ENCODE peak calls at places on chromosome 6, in nine cellular contexts. One of them, this sample, is unnamed.

GRCh38 chr6:16514249-16514648 is 247.0 kb downstream of the ATXN1 start:
- DNase-seq in T-helper 1 cell: no peak
- DNase-seq in choroid plexus epithelial cell: peak; percentile 88
- DNase-seq in iris pigment epithelial cell: peak; percentile 81
- DNase-seq in CD4-positive, CD25-positive, alpha-beta regulatory T cell: peak; percentile 79
- DNase-seq in stimulated activated CD4-positive, alpha-beta T cell treated with anti-CD3 and anti-CD28 coated beads, TNF-alpha, amount 100 ng/mL, for 24 hours: no peak
- DNase-seq in Karpas-422: peak; percentile 72
- DNase-seq in AG09309: no peak
- DNase-seq in ovary: no peak
- DNase-seq in this sample: no peak

GRCh38 chr6:24004062-24004461 is 122.0 kb upstream of the NRSN1 start:
- DNase-seq in CD4-positive, CD25-positive, alpha-beta regulatory T cell: no peak
- DNase-seq in T-helper 1 cell: no peak
- DNase-seq in ovary: no peak
- DNase-seq in stimulated activated CD4-positive, alpha-beta T cell treated with anti-CD3 and anti-CD28 coated beads, TNF-alpha, amount 100 ng/mL, for 24 hours: no peak
- DNase-seq in AG09309: peak; percentile 38
- DNase-seq in choroid plexus epithelial cell: peak; percentile 1
- DNase-seq in iris pigment epithelial cell: no peak
- DNase-seq in Karpas-422: no peak
- DNase-seq in this sample: no peak

GRCh38 chr6:21636876-21637275 is 43.3 kb downstream of the SOX4 start:
- DNase-seq in ovary: no peak
- DNase-seq in choroid plexus epithelial cell: peak; percentile 17
- DNase-seq in Karpas-422: no peak
- DNase-seq in T-helper 1 cell: no peak
- DNase-seq in AG09309: no peak
- DNase-seq in CD4-positive, CD25-positive, alpha-beta regulatory T cell: no peak
- DNase-seq in stimulated activated CD4-positive, alpha-beta T cell treated with anti-CD3 and anti-CD28 coated beads, TNF-alpha, amount 100 ng/mL, for 24 hours: no peak
- DNase-seq in iris pigment epithelial cell: peak; percentile 25
- DNase-seq in this sample: no peak

GRCh38 chr6:150006961-150007464 is 18.3 kb downstream of the RAET1L start:
- DNase-seq in Karpas-422: peak; percentile 79
- DNase-seq in T-helper 1 cell: peak; percentile 36
- DNase-seq in AG09309: no peak
- DNase-seq in ovary: no peak
- DNase-seq in choroid plexus epithelial cell: peak; percentile 42
- DNase-seq in stimulated activated CD4-positive, alpha-beta T cell treated with anti-CD3 and anti-CD28 coated beads, TNF-alpha, amount 100 ng/mL, for 24 hours: no peak
- DNase-seq in iris pigment epithelial cell: peak; percentile 25
- DNase-seq in CD4-positive, CD25-positive, alpha-beta regulatory T cell: peak; percentile 52
- DNase-seq in this sample: no peak

GRCh38 chr6:2037230-2037926 is 208.0 kb downstream of the GMDS start:
- DNase-seq in choroid plexus epithelial cell: peak; percentile 55
- DNase-seq in Karpas-422: no peak
- DNase-seq in ovary: no peak
- DNase-seq in T-helper 1 cell: no peak
- DNase-seq in stimulated activated CD4-positive, alpha-beta T cell treated with anti-CD3 and anti-CD28 coated beads, TNF-alpha, amount 100 ng/mL, for 24 hours: no peak
- DNase-seq in CD4-positive, CD25-positive, alpha-beta regulatory T cell: no peak
- DNase-seq in iris pigment epithelial cell: peak; percentile 10
- DNase-seq in AG09309: no peak
- DNase-seq in this sample: no peak

GRCh38 chr6:42405025-42405424 is 46.7 kb downstream of the TRERF1 start:
- DNase-seq in iris pigment epithelial cell: peak; percentile 44
- DNase-seq in stimulated activated CD4-positive, alpha-beta T cell treated with anti-CD3 and anti-CD28 coated beads, TNF-alpha, amount 100 ng/mL, for 24 hours: no peak
- DNase-seq in Karpas-422: no peak
- DNase-seq in choroid plexus epithelial cell: peak; percentile 37
- DNase-seq in ovary: no peak
- DNase-seq in CD4-positive, CD25-positive, alpha-beta regulatory T cell: no peak
- DNase-seq in AG09309: no peak
- DNase-seq in T-helper 1 cell: no peak
- DNase-seq in this sample: no peak

GRCh38 chr6:110689275-110689935 is 125.9 kb downstream of the CDK19 start:
- DNase-seq in stimulated activated CD4-positive, alpha-beta T cell treated with anti-CD3 and anti-CD28 coated beads, TNF-alpha, amount 100 ng/mL, for 24 hours: no peak
- DNase-seq in iris pigment epithelial cell: no peak
- DNase-seq in Karpas-422: no peak
- DNase-seq in CD4-positive, CD25-positive, alpha-beta regulatory T cell: peak; percentile 8
- DNase-seq in AG09309: no peak
- DNase-seq in ovary: no peak
- DNase-seq in T-helper 1 cell: no peak
- DNase-seq in choroid plexus epithelial cell: no peak
- DNase-seq in this sample: no peak

GRCh38 chr6:6998194-6998569 is 109.6 kb upstream of the RREB1 start:
- DNase-seq in AG09309: no peak
- DNase-seq in ovary: no peak
- DNase-seq in choroid plexus epithelial cell: no peak
- DNase-seq in Karpas-422: no peak
- DNase-seq in iris pigment epithelial cell: no peak
- DNase-seq in T-helper 1 cell: no peak
- DNase-seq in CD4-positive, CD25-positive, alpha-beta regulatory T cell: no peak
- DNase-seq in stimulated activated CD4-positive, alpha-beta T cell treated with anti-CD3 and anti-CD28 coated beads, TNF-alpha, amount 100 ng/mL, for 24 hours: no peak
- DNase-seq in this sample: no peak

GRCh38 chr6:159155679-159156078 is 13.5 kb upstream of the FNDC1 start:
- DNase-seq in CD4-positive, CD25-positive, alpha-beta regulatory T cell: no peak
- DNase-seq in T-helper 1 cell: no peak
- DNase-seq in ovary: no peak
- DNase-seq in choroid plexus epithelial cell: no peak
- DNase-seq in Karpas-422: no peak
- DNase-seq in AG09309: no peak
- DNase-seq in stimulated activated CD4-positive, alpha-beta T cell treated with anti-CD3 and anti-CD28 coated beads, TNF-alpha, amount 100 ng/mL, for 24 hours: no peak
- DNase-seq in iris pigment epithelial cell: no peak
- DNase-seq in this sample: no peak

GRCh38 chr6:3501826-3502505 is 45.1 kb upstream of the SLC22A23 start:
- DNase-seq in T-helper 1 cell: no peak
- DNase-seq in choroid plexus epithelial cell: peak; percentile 48
- DNase-seq in iris pigment epithelial cell: no peak
- DNase-seq in CD4-positive, CD25-positive, alpha-beta regulatory T cell: no peak
- DNase-seq in Karpas-422: no peak
- DNase-seq in ovary: no peak
- DNase-seq in stimulated activated CD4-positive, alpha-beta T cell treated with anti-CD3 and anti-CD28 coated beads, TNF-alpha, amount 100 ng/mL, for 24 hours: no peak
- DNase-seq in AG09309: no peak
- DNase-seq in this sample: no peak

GRCh38 chr6:1864496-1864895 is 254.8 kb downstream of the FOXC1 start:
- DNase-seq in ovary: no peak
- DNase-seq in T-helper 1 cell: no peak
- DNase-seq in AG09309: no peak
- DNase-seq in CD4-positive, CD25-positive, alpha-beta regulatory T cell: no peak
- DNase-seq in choroid plexus epithelial cell: peak; percentile 37
- DNase-seq in Karpas-422: peak; percentile 2
- DNase-seq in iris pigment epithelial cell: peak; percentile 45
- DNase-seq in stimulated activated CD4-positive, alpha-beta T cell treated with anti-CD3 and anti-CD28 coated beads, TNF-alpha, amount 100 ng/mL, for 24 hours: no peak
- DNase-seq in this sample: no peak

This sample was measured in NCI-H1417 treated with DMSO at 0.1 percent for 48 hours.